ENCODE peak calls at places on chromosome 1, in ten cellular contexts. T is esophagus squamous epithelium; M is thoracic aorta; A is CD4-positive, CD25-positive, alpha-beta regulatory T cell; D is NB4; W is ovary; Z is WERI-Rb-1; U is HCT116; C is K562; I is hepatocyte. L is an unnamed sample.

GRCh38 chr1:197352011-197352410 is 84.0 kb downstream of the CRB1 start:
- DNase-seq in A (no peak), D (no peak), C (no peak), Z (no peak), U (no peak), I (no peak), W (no peak), M (no peak), T (no peak), L (no peak)

GRCh38 chr1:43554444-43554992 is 23.8 kb downstream of the PTPRF start:
- DNase-seq in U (peak; percentile 21), W (no peak), M (no peak), C (peak; percentile 33), D (peak; percentile 59), A (no peak), Z (peak; percentile 38), T (no peak), I (no peak), L (no peak)

GRCh38 chr1:173489149-173489600 is 12.0 kb downstream of the PRDX6 start:
- DNase-seq in Z (peak; percentile 79), M (no peak), C (peak; percentile 36), W (no peak), T (no peak), A (no peak), U (no peak), I (peak; percentile 41), D (peak; percentile 23), L (no peak)

GRCh38 chr1:218425647-218426342 is 80.7 kb downstream of the TGFB2 start:
- DNase-seq in W (no peak), U (no peak), C (no peak), Z (no peak), T (no peak), I (no peak), M (no peak), D (no peak), A (no peak), L (no peak)

GRCh38 chr1:14039894-14040430 is 340.0 kb downstream of the PRDM2 start:
- DNase-seq in Z (no peak), M (no peak), C (no peak), I (no peak), W (no peak), U (no peak), A (no peak), D (no peak), T (no peak), L (no peak)

GRCh38 chr1:39387452-39387851 is 104.0 kb upstream of the BMP8A start:
- DNase-seq in W (no peak), U (peak; percentile 83), M (no peak), T (no peak), D (no peak), Z (no peak), I (peak; percentile 40), A (no peak), C (peak; percentile 53), L (no peak)

GRCh38 chr1:30171956-30172694 is 551.3 kb downstream of the MATN1 start:
- DNase-seq in M (no peak), I (no peak), W (no peak), D (no peak), Z (no peak), C (no peak), T (no peak), U (no peak), A (no peak), L (no peak)

GRCh38 chr1:39261712-39262221 is 57.3 kb downstream of the MACF1 start:
- DNase-seq in T (no peak), M (no peak), A (no peak), D (no peak), C (no peak), U (no peak), Z (no peak), I (no peak), W (no peak), L (no peak)

GRCh38 chr1:86704972-86705632 is 726 bp downstream of the SH3GLB1 start:
- DNase-seq in M (no peak), U (peak; percentile 8), W (peak; percentile 39), A (peak; percentile 29), C (peak; percentile 60), D (peak; percentile 81), I (peak; percentile 73), T (no peak), Z (peak; percentile 51), L (peak; percentile 72)

GRCh38 chr1:37040773-37041172 is 6.5 kb upstream of the GRIK3 start:
- DNase-seq in I (no peak), Z (no peak), M (no peak), A (no peak), D (no peak), U (no peak), W (no peak), T (no peak), C (no peak), L (no peak)
- H3K4me3 ChIP-seq in I (no peak overlapping the region), Z (no peak overlapping the region), M (no peak overlapping the region), A (no peak overlapping the region), D (no peak overlapping the region), U (no peak overlapping the region), W (no peak overlapping the region), T (no peak overlapping the region), C (no peak overlapping the region), L (no peak overlapping the region)

DNA sequence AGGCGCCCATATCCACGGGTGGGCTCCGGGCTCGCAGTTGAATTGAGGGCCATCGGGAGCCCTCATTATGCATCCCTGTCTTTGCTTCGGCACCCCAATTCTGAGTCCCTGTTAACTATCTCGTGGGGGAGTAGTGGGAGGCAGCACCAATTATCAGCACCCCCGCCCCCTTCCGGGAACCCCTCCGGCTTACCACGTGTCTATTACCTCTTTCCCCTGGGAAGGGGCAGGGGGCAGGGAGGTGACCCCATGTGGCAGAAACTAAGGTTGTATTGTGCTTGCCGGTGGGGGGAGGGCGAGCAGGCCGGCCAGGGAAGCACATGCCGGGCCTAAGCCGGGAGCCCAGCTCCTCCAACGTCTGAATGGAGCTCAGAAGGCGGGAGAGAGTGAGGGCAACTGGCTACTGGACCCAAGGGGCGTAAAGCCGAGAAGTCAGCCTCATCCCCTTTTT is 1.0 kb downstream of the LIN28A start:
- DNase-seq in M (no peak), U (no peak), I (no peak), Z (no peak), T (no peak), A (no peak), D (no peak), C (no peak), W (no peak), L (no peak)
- H3K4me3 ChIP-seq in M (no peak overlapping the region), U (no peak overlapping the region), I (no peak overlapping the region), Z (no peak overlapping the region), T (no peak overlapping the region), A (no peak overlapping the region), D (no peak overlapping the region), C (no peak overlapping the region), W (no peak overlapping the region), L (no peak overlapping the region)

GRCh38 chr1:110341872-110342331 is 2.7 kb downstream of the RBM15 start:
- DNase-seq in C (no peak), Z (no peak), D (no peak), U (no peak), A (no peak), W (no peak), T (no peak), M (no peak), I (no peak), L (no peak)

GRCh38 chr1:110344152-110344551 is 5.0 kb downstream of the RBM15 start:
- DNase-seq in W (no peak), D (no peak), I (no peak), A (no peak), Z (no peak), U (no peak), T (no peak), M (no peak), C (no peak), L (no peak)

GRCh38 chr1:110341146-110341871 is 2.1 kb downstream of the RBM15 start:
- DNase-seq in U (no peak), M (no peak), D (no peak), C (peak; percentile 55), Z (no peak), A (no peak), T (no peak), W (no peak), I (no peak), L (no peak)

GRCh38 chr1:110345480-110345879 is 6.3 kb downstream of the RBM15 start:
- DNase-seq in W (no peak), I (no peak), Z (no peak), A (no peak), M (no peak), T (no peak), C (no peak), D (no peak), U (no peak), L (no peak)

GRCh38 chr1:110343249-110343648 is 4.1 kb downstream of the RBM15 start:
- DNase-seq in C (no peak), T (no peak), M (no peak), D (no peak), W (no peak), I (no peak), U (no peak), A (no peak), Z (no peak), L (no peak)
- H3K4me3 ChIP-seq in C (peak overlapping the region; percentile 82), T (no peak overlapping the region), M (no peak overlapping the region), D (peak overlapping the region; percentile 81), W (no peak overlapping the region), I (no peak overlapping the region), U (no peak overlapping the region), A (peak overlapping the region; percentile 76), Z (no peak overlapping the region), L (no peak overlapping the region)

GRCh38 chr1:46466477-46467182 is 23.0 kb upstream of the DMBX1 start:
- DNase-seq in C (peak; percentile 58), W (no peak), I (peak; percentile 35), U (no peak), T (no peak), M (no peak), A (no peak), D (peak; percentile 37), Z (peak; percentile 97), L (no peak)

GRCh38 chr1:46469846-46470245 is 19.8 kb upstream of the DMBX1 start:
- DNase-seq in C (no peak), I (no peak), A (no peak), T (no peak), Z (no peak), U (no peak), M (no peak), W (no peak), D (no peak), L (no peak)

GRCh38 chr1:46464013-46464548 is 25.6 kb upstream of the DMBX1 start:
- DNase-seq in I (no peak), C (no peak), Z (peak; percentile 92), A (no peak), T (no peak), M (no peak), D (no peak), U (no peak), W (no peak), L (no peak)

GRCh38 chr1:46467183-46467504 is 22.5 kb upstream of the DMBX1 start:
- DNase-seq in I (no peak), A (no peak), T (no peak), W (no peak), D (no peak), U (no peak), Z (no peak), C (no peak), M (no peak), L (no peak)

DNA sequence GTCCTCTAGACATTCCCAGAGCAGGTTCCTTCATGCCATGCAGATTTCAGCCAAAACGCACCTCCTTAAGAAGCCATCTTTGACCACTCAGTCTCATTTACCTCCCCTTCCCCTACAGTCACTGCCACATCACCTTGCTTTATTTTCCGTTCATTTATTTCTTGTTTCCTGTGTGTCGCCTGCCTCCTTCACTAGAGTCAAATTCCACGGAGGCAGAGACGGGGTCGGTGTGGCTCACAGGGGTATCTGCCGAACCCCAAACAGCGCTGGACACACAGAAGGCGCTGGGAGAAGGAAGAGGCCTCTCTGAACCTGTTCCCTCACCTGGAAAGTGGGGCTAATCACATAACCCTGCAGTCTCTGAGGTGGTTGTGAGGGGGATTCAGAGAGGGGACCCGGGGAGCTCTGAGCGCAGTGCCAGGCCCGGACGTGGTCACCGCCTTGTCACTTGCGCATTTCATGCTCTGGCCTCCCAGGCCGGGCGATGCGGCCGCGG is 23.6 kb upstream of the DMBX1 start:
- DNase-seq in Z (no peak), M (no peak), D (no peak), T (no peak), C (no peak), I (no peak), A (no peak), U (no peak), W (no peak), L (no peak)
- H3K4me3 ChIP-seq in Z (peak overlapping the region; percentile 39), M (peak overlapping the region; percentile 93), D (no peak overlapping the region), T (peak overlapping the region; percentile 70), C (no peak overlapping the region), I (no peak overlapping the region), A (no peak overlapping the region), U (no peak overlapping the region), W (peak overlapping the region; percentile 45), L (no peak overlapping the region)

L was measured in colonic mucosa.